ENCODE peak calls at places on chromosomes 4 and X, in six cellular contexts. One of them, this sample, is unnamed.

GRCh38 chrX:80489166-80489565 is 68.9 kb downstream of the TENT5D start:
- DNase-seq in NB4: no peak
- DNase-seq in cardiac muscle cell: no peak
- DNase-seq in IMR-90: no peak
- DNase-seq in lung: no peak
- DNase-seq in AG04450: no peak
- DNase-seq in this sample: no peak

GRCh38 chrX:100615015-100615414 is 21.6 kb downstream of the TSPAN6 start:
- DNase-seq in NB4: peak; percentile 3
- DNase-seq in cardiac muscle cell: peak; percentile 80
- DNase-seq in IMR-90: peak; percentile 68
- DNase-seq in lung: no peak
- DNase-seq in AG04450: peak; percentile 10
- DNase-seq in this sample: peak; percentile 23

GRCh38 chrX:74535633-74536141 is 78.7 kb downstream of the RLIM start:
- DNase-seq in NB4: peak; percentile 79
- DNase-seq in cardiac muscle cell: peak; percentile 64
- DNase-seq in IMR-90: peak; percentile 66
- DNase-seq in lung: peak; percentile 58
- DNase-seq in AG04450: no peak
- DNase-seq in this sample: no peak

GRCh38 chr4:88320780-88321373 is 36.5 kb upstream of the PPM1K start:
- DNase-seq in NB4: peak; percentile 74
- DNase-seq in cardiac muscle cell: peak; percentile 40
- DNase-seq in IMR-90: no peak
- DNase-seq in lung: peak; percentile 41
- DNase-seq in AG04450: no peak
- DNase-seq in this sample: no peak

GRCh38 chr4:108774809-108775530 is 12.1 kb upstream of the ETNPPL start:
- DNase-seq in NB4: no peak
- DNase-seq in cardiac muscle cell: no peak
- DNase-seq in IMR-90: no peak
- DNase-seq in lung: peak; percentile 35
- DNase-seq in AG04450: no peak
- DNase-seq in this sample: no peak

GRCh38 chr4:110589297-110589696 is 33.6 kb downstream of the PITX2 start:
- DNase-seq in NB4: no peak
- DNase-seq in cardiac muscle cell: peak; percentile 16
- DNase-seq in IMR-90: peak; percentile 11
- DNase-seq in lung: no peak
- DNase-seq in AG04450: no peak
- DNase-seq in this sample: no peak

GRCh38 chrX:118216086-118216485 is 99.5 kb upstream of the KLHL13 start:
- DNase-seq in NB4: no peak
- DNase-seq in cardiac muscle cell: no peak
- DNase-seq in IMR-90: no peak
- DNase-seq in lung: no peak
- DNase-seq in AG04450: no peak
- DNase-seq in this sample: peak; percentile 82

GRCh38 chrX:137387646-137388045 is 178.3 kb upstream of the ZIC3 start:
- DNase-seq in NB4: peak; percentile 0
- DNase-seq in cardiac muscle cell: no peak
- DNase-seq in IMR-90: no peak
- DNase-seq in lung: no peak
- DNase-seq in AG04450: no peak
- DNase-seq in this sample: no peak

GRCh38 chr4:168451331-168451730 is 29.0 kb downstream of the DDX60L start:
- DNase-seq in NB4: no peak
- DNase-seq in cardiac muscle cell: no peak
- DNase-seq in IMR-90: no peak
- DNase-seq in lung: no peak
- DNase-seq in AG04450: no peak
- DNase-seq in this sample: no peak

GRCh38 chrX:107700802-107701201 is 72.5 kb downstream of the PRPS1 start:
- DNase-seq in NB4: no peak
- DNase-seq in cardiac muscle cell: no peak
- DNase-seq in IMR-90: no peak
- DNase-seq in lung: no peak
- DNase-seq in AG04450: no peak
- DNase-seq in this sample: no peak

GRCh38 chr4:21811576-21811975 is 137.0 kb downstream of the KCNIP4 start:
- DNase-seq in NB4: no peak
- DNase-seq in cardiac muscle cell: peak; percentile 68
- DNase-seq in IMR-90: no peak
- DNase-seq in lung: no peak
- DNase-seq in AG04450: no peak
- DNase-seq in this sample: peak; percentile 52

GRCh38 chrX:43953218-43953617 is 20.0 kb downstream of the NDP start:
- DNase-seq in NB4: no peak
- DNase-seq in cardiac muscle cell: no peak
- DNase-seq in IMR-90: peak; percentile 30
- DNase-seq in lung: no peak
- DNase-seq in AG04450: no peak
- DNase-seq in this sample: peak; percentile 57

GRCh38 chr4:154560824-154561231 is 2.0 kb upstream of the FGB start:
- DNase-seq in NB4: no peak
- DNase-seq in cardiac muscle cell: peak; percentile 34
- DNase-seq in IMR-90: peak; percentile 55
- DNase-seq in lung: no peak
- DNase-seq in AG04450: no peak
- DNase-seq in this sample: peak; percentile 23

GRCh38 chrX:148722966-148723365 is 222.5 kb downstream of the AFF2 start:
- DNase-seq in NB4: no peak
- DNase-seq in cardiac muscle cell: no peak
- DNase-seq in IMR-90: no peak
- DNase-seq in lung: no peak
- DNase-seq in AG04450: no peak
- DNase-seq in this sample: no peak

GRCh38 chr4:139483000-139483399 is 29.1 kb downstream of the RAB33B start:
- DNase-seq in NB4: no peak
- DNase-seq in cardiac muscle cell: no peak
- DNase-seq in IMR-90: no peak
- DNase-seq in lung: no peak
- DNase-seq in AG04450: no peak
- DNase-seq in this sample: no peak

GRCh38 chr4:40763228-40763716 is 13.5 kb downstream of the NSUN7 start:
- DNase-seq in NB4: peak; percentile 76
- DNase-seq in cardiac muscle cell: peak; percentile 75
- DNase-seq in IMR-90: peak; percentile 51
- DNase-seq in lung: no peak
- DNase-seq in AG04450: peak; percentile 3
- DNase-seq in this sample: no peak

GRCh38 chr4:134201216-134202098 is at the start of gene PABPC4L:
- DNase-seq in NB4: no peak
- DNase-seq in cardiac muscle cell: peak; percentile 89
- DNase-seq in IMR-90: peak; percentile 24
- DNase-seq in lung: peak; percentile 40
- DNase-seq in AG04450: peak; percentile 20
- DNase-seq in this sample: no peak

GRCh38 chr4:134202557-134202956 is 968 bp upstream of the PABPC4L start:
- DNase-seq in NB4: no peak
- DNase-seq in cardiac muscle cell: peak; percentile 30
- DNase-seq in IMR-90: no peak
- DNase-seq in lung: no peak
- DNase-seq in AG04450: no peak
- DNase-seq in this sample: no peak

GRCh38 chr4:134200811-134201215 is 776 bp downstream of the PABPC4L start:
- DNase-seq in NB4: no peak
- DNase-seq in cardiac muscle cell: peak; percentile 15
- DNase-seq in IMR-90: no peak
- DNase-seq in lung: no peak
- DNase-seq in AG04450: no peak
- DNase-seq in this sample: no peak

DNA sequence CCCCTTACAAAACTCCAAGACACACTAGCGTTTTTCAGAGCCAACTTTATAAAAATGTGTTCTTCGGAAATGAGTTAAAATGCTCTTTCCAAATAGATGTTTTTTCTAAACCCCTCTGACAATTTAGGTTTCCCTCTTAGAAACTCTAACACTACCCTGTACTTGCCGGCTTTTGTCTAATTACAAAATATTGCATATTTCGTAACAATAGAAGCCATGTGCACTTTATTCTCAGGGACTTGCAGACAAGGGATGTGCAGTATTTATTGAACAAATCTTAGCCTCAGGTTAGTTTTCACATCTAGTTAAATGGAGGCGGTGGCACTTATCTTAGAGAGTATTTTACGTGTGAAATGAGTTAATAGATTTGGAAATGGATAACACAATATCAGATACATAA is 547 bp upstream of the PABPC4L start:
- DNase-seq in NB4: no peak
- DNase-seq in cardiac muscle cell: peak; percentile 40
- DNase-seq in IMR-90: no peak
- DNase-seq in lung: no peak
- DNase-seq in AG04450: no peak
- DNase-seq in this sample: no peak
- H3K4me3 ChIP-seq in NB4: no peak overlapping the region
- H3K4me3 ChIP-seq in cardiac muscle cell: no peak overlapping the region
- H3K4me3 ChIP-seq in IMR-90: no peak overlapping the region
- H3K4me3 ChIP-seq in lung: no peak overlapping the region
- H3K4me3 ChIP-seq in AG04450: no peak overlapping the region
- H3K4me3 ChIP-seq in this sample: peak overlapping the region; percentile 67

DNA sequence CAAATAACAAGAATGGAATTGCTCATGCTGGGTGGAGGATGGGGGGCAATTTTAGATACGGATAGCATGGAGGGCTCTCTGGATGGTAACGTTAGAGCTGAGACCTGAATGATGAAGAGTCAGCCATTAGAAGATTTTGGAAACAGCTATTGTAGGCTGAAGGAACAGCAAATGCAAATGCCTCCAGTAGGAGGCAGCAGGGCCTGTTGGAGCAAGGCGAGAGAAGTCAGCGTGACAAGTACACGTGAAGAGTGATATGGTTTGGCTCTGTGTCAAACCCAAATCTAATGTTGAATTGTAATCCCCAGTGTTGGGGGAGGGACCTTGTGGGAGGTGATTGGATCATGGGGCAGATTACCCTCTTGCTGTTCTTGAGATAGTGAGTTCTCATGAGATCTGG is 59.3 kb upstream of the SOD3 start:
- DNase-seq in NB4: peak; percentile 28
- DNase-seq in cardiac muscle cell: peak; percentile 64
- DNase-seq in IMR-90: peak; percentile 20
- DNase-seq in lung: no peak
- DNase-seq in AG04450: no peak
- DNase-seq in this sample: no peak
- TF ChIP-seq CTCF in NB4: peak; percentile 51
- TF ChIP-seq CTCF in cardiac muscle cell: peak; percentile 55
- TF ChIP-seq CTCF in IMR-90: peak; percentile 45
- TF ChIP-seq CTCF in lung: no peak
- TF ChIP-seq CTCF in AG04450: peak; percentile 39
- TF ChIP-seq CTCF in this sample: peak; percentile 70

GRCh38 chr4:128455076-128455345 is 167.4 kb upstream of the PGRMC2 start:
- DNase-seq in NB4: no peak
- DNase-seq in cardiac muscle cell: no peak
- DNase-seq in IMR-90: no peak
- DNase-seq in lung: no peak
- DNase-seq in AG04450: no peak
- DNase-seq in this sample: no peak
- H3K4me3 ChIP-seq in NB4: no peak overlapping the region
- H3K4me3 ChIP-seq in cardiac muscle cell: no peak overlapping the region
- H3K4me3 ChIP-seq in IMR-90: no peak overlapping the region
- H3K4me3 ChIP-seq in lung: no peak overlapping the region
- H3K4me3 ChIP-seq in AG04450: no peak overlapping the region
- H3K4me3 ChIP-seq in this sample: no peak overlapping the region

GRCh38 chrX:136339702-136340101 is 38.9 kb downstream of the ADGRG4 start:
- DNase-seq in NB4: no peak
- DNase-seq in cardiac muscle cell: no peak
- DNase-seq in IMR-90: no peak
- DNase-seq in lung: no peak
- DNase-seq in AG04450: no peak
- DNase-seq in this sample: no peak

DNA sequence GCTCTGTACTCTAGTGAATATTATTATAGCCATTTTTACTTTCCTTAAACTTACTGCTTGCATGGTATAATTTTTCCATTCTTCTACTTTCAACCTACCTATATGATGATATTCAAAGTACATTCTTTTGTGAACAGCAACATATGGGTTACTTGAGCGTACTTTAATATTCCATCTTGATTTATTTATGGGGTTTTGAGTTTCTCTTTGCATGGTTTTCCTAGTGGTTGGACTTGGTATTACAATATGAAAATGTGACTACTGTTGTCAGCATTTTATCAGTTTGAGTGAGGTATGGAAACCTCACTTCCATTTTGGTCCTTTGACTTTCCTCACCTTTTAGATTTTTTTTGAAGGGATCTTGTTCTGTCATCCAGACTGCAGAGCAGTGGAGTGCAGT is 35.9 kb downstream of the ADGRG4 start:
- DNase-seq in NB4: peak; percentile 2
- DNase-seq in cardiac muscle cell: no peak
- DNase-seq in IMR-90: no peak
- DNase-seq in lung: no peak
- DNase-seq in AG04450: no peak
- DNase-seq in this sample: no peak
- TF ChIP-seq CTCF in NB4: no peak
- TF ChIP-seq CTCF in cardiac muscle cell: peak; percentile 31
- TF ChIP-seq CTCF in IMR-90: peak; percentile 24
- TF ChIP-seq CTCF in lung: no peak
- TF ChIP-seq CTCF in AG04450: peak; percentile 46
- TF ChIP-seq CTCF in this sample: peak; percentile 29